ENCODE peak calls at places on chromosomes 2 and 18, in five cellular contexts. One of them, this sample, is unnamed.
A peak's percentile ranks its signal among the peaks of the same experiment; 100 is the strongest.

GRCh38 chr2:86249843-86250402 is 50.7 kb downstream of the MRPL35 start:
- DNase-seq in neural crest cell: no peak
- DNase-seq in left ventricle myocardium inferior: no peak
- DNase-seq in breast epithelium: no peak
- DNase-seq in heart right ventricle: no peak
- DNase-seq in this sample: no peak

GRCh38 chr2:23550553-23550952 is 165.6 kb downstream of the KLHL29 start:
- DNase-seq in neural crest cell: no peak
- DNase-seq in left ventricle myocardium inferior: no peak
- DNase-seq in breast epithelium: no peak
- DNase-seq in heart right ventricle: no peak
- DNase-seq in this sample: no peak

GRCh38 chr2:2571301-2572198 is 240.5 kb upstream of the MYT1L start:
- DNase-seq in neural crest cell: no peak
- DNase-seq in left ventricle myocardium inferior: no peak
- DNase-seq in breast epithelium: no peak
- DNase-seq in heart right ventricle: no peak
- DNase-seq in this sample: no peak

GRCh38 chr2:6082619-6083018 is 390.4 kb downstream of the SOX11 start:
- DNase-seq in neural crest cell: no peak
- DNase-seq in left ventricle myocardium inferior: no peak
- DNase-seq in breast epithelium: no peak
- DNase-seq in heart right ventricle: no peak
- DNase-seq in this sample: no peak

GRCh38 chr18:1488957-1489356 is 584.3 kb downstream of the ADCYAP1 start:
- DNase-seq in neural crest cell: no peak
- DNase-seq in left ventricle myocardium inferior: no peak
- DNase-seq in breast epithelium: no peak
- DNase-seq in heart right ventricle: no peak
- DNase-seq in this sample: no peak

GRCh38 chr2:147374410-147374811 is 470.4 kb upstream of the ACVR2A start:
- DNase-seq in neural crest cell: no peak
- DNase-seq in left ventricle myocardium inferior: no peak
- DNase-seq in breast epithelium: no peak
- DNase-seq in heart right ventricle: no peak
- DNase-seq in this sample: no peak

GRCh38 chr18:53534695-53535094 is 689.8 kb downstream of the MBD2 start:
- DNase-seq in neural crest cell: no peak
- DNase-seq in left ventricle myocardium inferior: peak; percentile 43
- DNase-seq in breast epithelium: peak; percentile 58
- DNase-seq in heart right ventricle: peak; percentile 13
- DNase-seq in this sample: no peak

GRCh38 chr2:41283079-41283765 is 764.6 kb upstream of the PKDCC start:
- DNase-seq in neural crest cell: no peak
- DNase-seq in left ventricle myocardium inferior: no peak
- DNase-seq in breast epithelium: no peak
- DNase-seq in heart right ventricle: no peak
- DNase-seq in this sample: no peak

GRCh38 chr2:196931555-196931954 is 5.0 kb upstream of the PGAP1 start:
- DNase-seq in neural crest cell: no peak
- DNase-seq in left ventricle myocardium inferior: no peak
- DNase-seq in breast epithelium: no peak
- DNase-seq in heart right ventricle: no peak
- DNase-seq in this sample: no peak

GRCh38 chr2:18998492-18998891 is 359.9 kb downstream of the OSR1 start:
- DNase-seq in neural crest cell: no peak
- DNase-seq in left ventricle myocardium inferior: no peak
- DNase-seq in breast epithelium: no peak
- DNase-seq in heart right ventricle: no peak
- DNase-seq in this sample: no peak

GRCh38 chr2:72041638-72042111 is 106.0 kb downstream of the CYP26B1 start:
- DNase-seq in neural crest cell: no peak
- DNase-seq in left ventricle myocardium inferior: no peak
- DNase-seq in breast epithelium: peak; percentile 31
- DNase-seq in heart right ventricle: peak; percentile 32
- DNase-seq in this sample: no peak

GRCh38 chr2:68466361-68466777 is 725 bp downstream of the FBXO48 start:
- DNase-seq in neural crest cell: no peak
- DNase-seq in left ventricle myocardium inferior: no peak
- DNase-seq in breast epithelium: no peak
- DNase-seq in heart right ventricle: no peak
- DNase-seq in this sample: no peak

GRCh38 chr18:62894681-62895390 is 179.5 kb downstream of the PHLPP1 start:
- DNase-seq in neural crest cell: no peak
- DNase-seq in left ventricle myocardium inferior: no peak
- DNase-seq in breast epithelium: no peak
- DNase-seq in heart right ventricle: no peak
- DNase-seq in this sample: no peak

GRCh38 chr2:222878284-222878876 is 17.5 kb downstream of the ACSL3 start:
- DNase-seq in neural crest cell: no peak
- DNase-seq in left ventricle myocardium inferior: no peak
- DNase-seq in breast epithelium: no peak
- DNase-seq in heart right ventricle: no peak
- DNase-seq in this sample: no peak

GRCh38 chr2:24539258-24539657 is 48.2 kb downstream of the NCOA1 start:
- DNase-seq in neural crest cell: no peak
- DNase-seq in left ventricle myocardium inferior: no peak
- DNase-seq in breast epithelium: no peak
- DNase-seq in heart right ventricle: no peak
- DNase-seq in this sample: no peak

GRCh38 chr2:120397362-120397811 is 51.5 kb downstream of the INHBB start:
- DNase-seq in neural crest cell: no peak
- DNase-seq in left ventricle myocardium inferior: no peak
- DNase-seq in breast epithelium: no peak
- DNase-seq in heart right ventricle: no peak
- DNase-seq in this sample: peak; percentile 5

GRCh38 chr2:98560256-98560771 is 48.0 kb downstream of the COA5 start:
- DNase-seq in neural crest cell: no peak
- DNase-seq in left ventricle myocardium inferior: peak; percentile 52
- DNase-seq in breast epithelium: no peak
- DNase-seq in heart right ventricle: peak; percentile 51
- DNase-seq in this sample: no peak

GRCh38 chr2:206642075-206643025 is at the start of gene FAM237A:
- DNase-seq in neural crest cell: peak; percentile 76
- DNase-seq in left ventricle myocardium inferior: no peak
- DNase-seq in breast epithelium: no peak
- DNase-seq in heart right ventricle: peak; percentile 7
- DNase-seq in this sample: no peak

GRCh38 chr2:188199716-188200128 is 92.0 kb upstream of the GULP1 start:
- DNase-seq in neural crest cell: no peak
- DNase-seq in left ventricle myocardium inferior: no peak
- DNase-seq in breast epithelium: no peak
- DNase-seq in heart right ventricle: no peak
- DNase-seq in this sample: no peak

GRCh38 chr2:238742664-238743063 is 105.2 kb upstream of the TWIST2 start:
- DNase-seq in neural crest cell: no peak
- DNase-seq in left ventricle myocardium inferior: no peak
- DNase-seq in breast epithelium: no peak
- DNase-seq in heart right ventricle: no peak
- DNase-seq in this sample: no peak

GRCh38 chr2:111119847-111120252 is 864 bp upstream of the BCL2L11 start:
- DNase-seq in neural crest cell: no peak
- DNase-seq in left ventricle myocardium inferior: peak; percentile 16
- DNase-seq in breast epithelium: no peak
- DNase-seq in heart right ventricle: peak; percentile 18
- DNase-seq in this sample: no peak

GRCh38 chr2:151669585-151670081 is 64.6 kb downstream of the NEB start:
- DNase-seq in neural crest cell: no peak
- DNase-seq in left ventricle myocardium inferior: no peak
- DNase-seq in breast epithelium: no peak
- DNase-seq in heart right ventricle: no peak
- DNase-seq in this sample: no peak

GRCh38 chr2:240983361-240983995 is 14.9 kb upstream of the SNED1 start:
- DNase-seq in neural crest cell: no peak
- DNase-seq in left ventricle myocardium inferior: peak; percentile 25
- DNase-seq in breast epithelium: no peak
- DNase-seq in heart right ventricle: peak; percentile 37
- DNase-seq in this sample: peak; percentile 45

GRCh38 chr2:117936871-117937428 is 76.9 kb downstream of the CCDC93 start:
- DNase-seq in neural crest cell: no peak
- DNase-seq in left ventricle myocardium inferior: peak; percentile 18
- DNase-seq in breast epithelium: no peak
- DNase-seq in heart right ventricle: no peak
- DNase-seq in this sample: no peak

DNA sequence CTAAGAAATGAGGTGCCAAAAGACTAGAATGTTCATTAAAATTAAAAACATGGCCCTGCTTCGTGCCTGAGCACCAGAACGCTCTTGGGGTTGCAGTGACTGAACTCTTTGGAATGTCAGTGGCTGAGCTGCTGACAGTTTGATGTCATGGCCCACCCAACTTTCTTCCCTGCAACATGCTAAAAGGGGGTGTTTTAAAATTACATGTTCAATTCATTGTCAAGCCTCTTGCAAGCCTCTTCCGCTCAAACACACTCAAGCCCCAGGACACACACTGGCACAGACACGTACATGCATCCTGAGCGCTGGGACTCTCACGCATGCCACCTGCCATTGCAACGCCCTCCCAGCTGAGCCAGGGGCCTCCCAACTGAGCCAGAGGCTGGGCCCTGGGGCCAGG is 12.6 kb downstream of the RUFY4 start:
- DNase-seq in neural crest cell: no peak
- DNase-seq in left ventricle myocardium inferior: no peak
- DNase-seq in breast epithelium: no peak
- DNase-seq in heart right ventricle: no peak
- DNase-seq in this sample: no peak
- TF ChIP-seq CTCF in neural crest cell: no peak
- TF ChIP-seq CTCF in left ventricle myocardium inferior: no peak
- TF ChIP-seq CTCF in breast epithelium: no peak
- TF ChIP-seq CTCF in heart right ventricle: no peak
- TF ChIP-seq CTCF in this sample: no peak

GRCh38 chr2:64338107-64338506 is 115.9 kb upstream of the LGALSL start:
- DNase-seq in neural crest cell: no peak
- DNase-seq in left ventricle myocardium inferior: no peak
- DNase-seq in breast epithelium: no peak
- DNase-seq in heart right ventricle: no peak
- DNase-seq in this sample: no peak

GRCh38 chr2:64341461-64341860 is 112.5 kb upstream of the LGALSL start:
- DNase-seq in neural crest cell: no peak
- DNase-seq in left ventricle myocardium inferior: no peak
- DNase-seq in breast epithelium: no peak
- DNase-seq in heart right ventricle: no peak
- DNase-seq in this sample: no peak

GRCh38 chr2:64336171-64336570 is 117.8 kb upstream of the LGALSL start:
- DNase-seq in neural crest cell: no peak
- DNase-seq in left ventricle myocardium inferior: no peak
- DNase-seq in breast epithelium: no peak
- DNase-seq in heart right ventricle: no peak
- DNase-seq in this sample: no peak

GRCh38 chr2:64338910-64339500 is 115.0 kb upstream of the LGALSL start:
- DNase-seq in neural crest cell: no peak
- DNase-seq in left ventricle myocardium inferior: no peak
- DNase-seq in breast epithelium: no peak
- DNase-seq in heart right ventricle: no peak
- DNase-seq in this sample: no peak

DNA sequence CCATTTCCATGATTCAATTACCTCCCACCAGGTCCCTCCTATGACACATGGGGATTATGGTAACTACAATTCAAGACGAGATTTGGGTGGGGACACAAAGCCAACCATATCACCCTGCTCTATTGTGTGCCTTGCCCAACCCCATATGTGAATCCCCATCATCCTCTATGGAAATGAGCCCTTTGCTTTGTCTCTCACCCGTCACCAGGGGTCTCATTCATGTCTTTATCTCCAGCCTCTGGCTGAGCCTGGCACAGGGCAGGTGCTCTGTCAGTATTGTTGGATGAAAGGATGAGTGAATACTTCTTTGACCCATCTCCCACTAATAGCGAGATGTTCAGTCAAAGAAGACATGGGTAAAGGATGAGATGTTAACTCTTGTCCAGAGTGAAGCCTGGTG is 116.6 kb upstream of the LGALSL start:
- DNase-seq in neural crest cell: no peak
- DNase-seq in left ventricle myocardium inferior: no peak
- DNase-seq in breast epithelium: no peak
- DNase-seq in heart right ventricle: no peak
- DNase-seq in this sample: no peak
- TF ChIP-seq CTCF in neural crest cell: no peak
- TF ChIP-seq CTCF in left ventricle myocardium inferior: no peak
- TF ChIP-seq CTCF in breast epithelium: no peak
- TF ChIP-seq CTCF in heart right ventricle: no peak
- TF ChIP-seq CTCF in this sample: no peak

GRCh38 chr2:227407601-227408089 is 19.9 kb upstream of the SCYGR1 start:
- DNase-seq in neural crest cell: no peak
- DNase-seq in left ventricle myocardium inferior: peak; percentile 59
- DNase-seq in breast epithelium: peak; percentile 48
- DNase-seq in heart right ventricle: peak; percentile 56
- DNase-seq in this sample: no peak

GRCh38 chr2:227402959-227403358 is 15.2 kb upstream of the SCYGR1 start:
- DNase-seq in neural crest cell: no peak
- DNase-seq in left ventricle myocardium inferior: no peak
- DNase-seq in breast epithelium: no peak
- DNase-seq in heart right ventricle: no peak
- DNase-seq in this sample: no peak

GRCh38 chr2:227404575-227404974 is 16.8 kb upstream of the SCYGR1 start:
- DNase-seq in neural crest cell: no peak
- DNase-seq in left ventricle myocardium inferior: no peak
- DNase-seq in breast epithelium: no peak
- DNase-seq in heart right ventricle: no peak
- DNase-seq in this sample: no peak

GRCh38 chr2:227410191-227410590 is 22.4 kb upstream of the SCYGR1 start:
- DNase-seq in neural crest cell: no peak
- DNase-seq in left ventricle myocardium inferior: no peak
- DNase-seq in breast epithelium: no peak
- DNase-seq in heart right ventricle: no peak
- DNase-seq in this sample: no peak

GRCh38 chr2:227406177-227407031 is 18.7 kb upstream of the SCYGR1 start:
- DNase-seq in neural crest cell: peak; percentile 30
- DNase-seq in left ventricle myocardium inferior: peak; percentile 20
- DNase-seq in breast epithelium: peak; percentile 53
- DNase-seq in heart right ventricle: peak; percentile 20
- DNase-seq in this sample: no peak
- TF ChIP-seq CTCF in neural crest cell: peak; percentile 77
- TF ChIP-seq CTCF in left ventricle myocardium inferior: peak; percentile 78
- TF ChIP-seq CTCF in breast epithelium: no peak
- TF ChIP-seq CTCF in heart right ventricle: peak; percentile 85
- TF ChIP-seq CTCF in this sample: peak; percentile 30

DNA sequence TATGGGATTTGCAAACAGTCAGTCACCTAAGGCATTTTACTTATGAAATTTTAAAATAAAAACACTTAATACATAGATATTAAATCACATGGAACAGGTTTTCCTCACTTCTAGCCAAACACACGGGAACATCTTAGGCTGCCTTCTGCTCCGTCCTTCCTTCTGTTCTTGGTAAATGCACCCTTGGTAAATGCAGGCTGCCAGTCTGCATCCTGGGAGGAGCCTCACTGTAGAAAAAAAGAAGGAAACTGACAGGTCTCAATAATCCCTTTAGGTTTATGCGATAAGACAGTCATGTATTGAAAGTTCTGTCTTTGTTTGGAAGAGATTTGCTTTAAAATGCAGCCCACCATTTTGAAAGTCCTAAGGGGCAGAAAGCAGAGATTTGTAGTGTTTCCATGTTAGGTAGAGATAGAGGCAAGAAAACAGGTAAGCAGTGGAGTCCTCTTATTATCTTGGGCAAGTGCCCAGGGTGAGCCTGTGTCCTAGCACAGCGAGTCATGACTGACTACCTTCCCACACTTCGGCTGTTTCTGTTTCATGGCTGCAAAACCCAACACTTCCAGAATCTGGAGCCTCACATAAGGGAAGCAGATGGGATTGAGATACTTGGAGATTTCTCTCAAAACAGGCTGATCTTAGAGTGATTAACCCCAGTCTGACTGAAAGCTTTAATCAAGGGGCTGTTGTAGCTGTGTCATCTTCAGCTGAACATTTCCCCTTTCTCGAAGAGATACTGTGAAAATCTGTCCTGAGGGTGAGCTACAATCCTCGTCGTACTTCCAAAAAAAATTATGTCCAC is 131.5 kb upstream of the MAP3K20 start:
- DNase-seq in neural crest cell: no peak
- DNase-seq in left ventricle myocardium inferior: no peak
- DNase-seq in breast epithelium: no peak
- DNase-seq in heart right ventricle: no peak
- DNase-seq in this sample: no peak
- TF ChIP-seq CTCF in neural crest cell: no peak
- TF ChIP-seq CTCF in left ventricle myocardium inferior: no peak
- TF ChIP-seq CTCF in breast epithelium: no peak
- TF ChIP-seq CTCF in heart right ventricle: no peak
- TF ChIP-seq CTCF in this sample: no peak